ENCODE peak calls at places on chromosomes 6 and 20, in eight cellular contexts. N, Z, A, P, Q, D, G and J are unnamed samples.

GRCh38 chr6:154974485-154975149 is 20.5 kb upstream of the TIAM2 start:
- DNase-seq in N (no peak), Z (no peak), A (no peak), P (no peak), Q (no peak), D (no peak), G (no peak), J (no peak)

GRCh38 chr6:137217801-137218472 is 1.2 kb downstream of the IFNGR1 start:
- DNase-seq in N (no peak), Z (no peak), A (no peak), P (no peak), Q (peak; percentile 70), D (peak; percentile 62), G (no peak), J (peak; percentile 47)

GRCh38 chr6:137776786-137777185 is 90.3 kb upstream of the TNFAIP3 start:
- DNase-seq in N (no peak), Z (no peak), A (no peak), P (no peak), Q (no peak), D (no peak), G (no peak), J (peak; percentile 89)

GRCh38 chr6:169966312-169967181 is 215.1 kb downstream of the ERMARD start:
- DNase-seq in N (no peak), Z (no peak), A (no peak), P (no peak), Q (peak; percentile 70), D (no peak), G (no peak), J (no peak)

GRCh38 chr6:3849681-3850450 is 693 bp downstream of the FAM50B start:
- DNase-seq in N (no peak), Z (no peak), A (no peak), P (no peak), Q (peak; percentile 84), D (peak; percentile 5), G (no peak), J (no peak)

GRCh38 chr6:152984387-152984872 is 1.6 kb upstream of the FBXO5 start:
- DNase-seq in N (no peak), Z (peak; percentile 41), A (no peak), P (no peak), Q (no peak), D (peak; percentile 66), G (no peak), J (no peak)

GRCh38 chr6:113763311-113763766 is 93.8 kb upstream of the MARCKS start:
- DNase-seq in N (no peak), Z (peak; percentile 34), A (no peak), P (no peak), Q (no peak), D (peak; percentile 38), G (no peak), J (no peak)

GRCh38 chr20:1491281-1491840 is at the start of gene SIRPB2:
- DNase-seq in N (no peak), Z (no peak), A (no peak), P (no peak), Q (peak; percentile 89), D (no peak), G (no peak), J (no peak)

GRCh38 chr20:11796041-11796440 is 121.7 kb upstream of the BTBD3 start:
- DNase-seq in N (no peak), Z (no peak), A (no peak), P (no peak), Q (no peak), D (no peak), G (no peak), J (no peak)

GRCh38 chr20:36435799-36436541 is 105.3 kb upstream of the MYL9 start:
- DNase-seq in N (peak; percentile 64), Z (peak; percentile 73), A (peak; percentile 50), P (peak; percentile 83), Q (peak; percentile 92), D (peak; percentile 74), G (peak; percentile 59), J (peak; percentile 71)

GRCh38 chr20:6636209-6637159 is 131.0 kb upstream of the BMP2 start:
- DNase-seq in N (peak; percentile 23), Z (no peak), A (no peak), P (no peak), Q (no peak), D (peak; percentile 16), G (peak; percentile 71), J (peak; percentile 75)

DNA sequence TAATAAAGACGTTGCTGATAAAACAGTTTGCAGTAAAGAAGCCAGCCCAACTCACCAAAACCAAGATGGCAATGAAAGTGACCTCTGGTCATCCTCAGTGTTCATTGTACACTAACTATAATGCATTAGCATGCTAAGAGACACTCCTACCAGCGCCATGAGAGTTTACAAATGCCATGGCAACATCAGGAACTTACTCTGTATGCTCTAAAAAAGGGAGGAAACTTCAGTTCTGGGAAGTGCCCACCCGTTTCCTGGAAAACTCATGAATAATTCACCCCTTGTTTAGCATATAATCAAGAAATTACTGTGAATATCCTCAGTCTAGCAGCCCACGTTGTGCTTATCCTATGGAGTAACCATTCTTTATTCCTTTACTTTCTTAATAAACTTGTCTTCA is 19.4 kb upstream of the TRERF1 start:
- DNase-seq in N (no peak), Z (no peak), A (no peak), P (no peak), Q (no peak), D (no peak), G (no peak), J (no peak)
- H3K4me3 ChIP-seq in N (no peak overlapping the region), Z (no peak overlapping the region), A (no peak overlapping the region), P (no peak overlapping the region), Q (no peak overlapping the region), D (no peak overlapping the region), G (no peak overlapping the region), J (no peak overlapping the region)

GRCh38 chr6:117909638-117910037 is 2.6 kb downstream of the SLC35F1 start:
- DNase-seq in N (no peak), Z (no peak), A (no peak), P (no peak), Q (no peak), D (no peak), G (no peak), J (no peak)

GRCh38 chr6:117906454-117906904 is 585 bp upstream of the SLC35F1 start:
- DNase-seq in N (no peak), Z (no peak), A (no peak), P (no peak), Q (no peak), D (peak; percentile 42), G (no peak), J (no peak)

GRCh38 chr6:117907600-117908245 is 659 bp downstream of the SLC35F1 start:
- DNase-seq in N (no peak), Z (peak; percentile 6), A (peak; percentile 66), P (no peak), Q (no peak), D (no peak), G (peak; percentile 58), J (no peak)

GRCh38 chr6:117908246-117909107 is 1.4 kb downstream of the SLC35F1 start:
- DNase-seq in N (no peak), Z (no peak), A (peak; percentile 37), P (no peak), Q (no peak), D (no peak), G (peak; percentile 55), J (no peak)

DNA sequence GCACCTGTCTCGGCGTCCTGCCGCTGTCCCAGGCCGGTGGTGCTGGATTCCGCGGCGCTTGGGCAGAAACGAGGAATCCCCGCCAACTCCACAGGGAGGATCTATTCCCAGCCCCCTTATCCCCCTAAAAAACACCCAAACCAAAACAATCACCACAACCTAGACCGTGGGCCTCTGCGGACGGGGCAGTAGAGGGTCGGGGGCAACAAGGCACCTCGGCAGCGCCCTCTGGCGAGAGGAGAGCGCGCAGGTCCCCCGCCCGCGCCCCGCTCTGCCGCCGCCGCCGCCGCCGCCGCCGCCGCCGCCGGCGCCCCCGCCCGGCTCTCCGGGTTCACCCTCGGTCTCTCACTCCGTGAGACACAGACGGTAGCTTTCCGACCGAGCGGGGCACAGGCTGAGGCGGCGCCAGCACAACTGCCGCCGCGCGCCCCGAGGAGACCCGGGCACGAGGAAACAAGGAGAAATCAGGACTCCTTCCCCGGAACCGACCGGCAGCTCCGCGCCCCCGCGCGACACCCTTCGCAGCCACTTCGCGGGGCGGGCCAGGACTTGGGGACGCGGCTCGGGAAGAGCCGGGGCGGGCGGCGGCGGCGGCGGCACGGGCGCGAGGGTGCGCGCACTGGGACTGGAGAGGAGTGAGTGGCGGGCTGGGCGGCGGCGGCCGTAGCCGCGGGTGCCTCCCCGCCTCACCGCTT is at the start of gene SLC35F1:
- DNase-seq in N (peak; percentile 17), Z (peak; percentile 36), A (peak; percentile 80), P (no peak), Q (no peak), D (peak; percentile 46), G (peak; percentile 81), J (peak; percentile 22)
- TF ChIP-seq CTCF in N (peak; percentile 52), Z (peak; percentile 60), A (peak; percentile 75), P (no peak), Q (peak; percentile 10), D (peak; percentile 37), G (peak; percentile 37), J (peak; percentile 34)

GRCh38 chr20:63495771-63496403 is 3.0 kb downstream of the EEF1A2 start:
- DNase-seq in N (peak; percentile 73), Z (no peak), A (peak; percentile 77), P (peak; percentile 86), Q (peak; percentile 94), D (peak; percentile 62), G (peak; percentile 82), J (peak; percentile 41)

GRCh38 chr20:63498950-63499332 is at the start of gene EEF1A2:
- DNase-seq in N (peak; percentile 68), Z (no peak), A (peak; percentile 77), P (peak; percentile 61), Q (peak; percentile 80), D (no peak), G (peak; percentile 83), J (no peak)

GRCh38 chr20:63496404-63497120 is 2.3 kb downstream of the EEF1A2 start:
- DNase-seq in N (no peak), Z (no peak), A (no peak), P (no peak), Q (no peak), D (no peak), G (no peak), J (no peak)

GRCh38 chr20:63497946-63498935 is 642 bp downstream of the EEF1A2 start:
- DNase-seq in N (peak; percentile 62), Z (no peak), A (peak; percentile 73), P (no peak), Q (no peak), D (no peak), G (peak; percentile 69), J (peak; percentile 29)

GRCh38 chr20:63497138-63497945 is 1.5 kb downstream of the EEF1A2 start:
- DNase-seq in N (no peak), Z (no peak), A (no peak), P (no peak), Q (no peak), D (no peak), G (no peak), J (no peak)
- H3K4me3 ChIP-seq in N (peak overlapping the region; percentile 99), Z (peak overlapping the region; percentile 40), A (peak overlapping the region; percentile 88), P (no peak overlapping the region), Q (no peak overlapping the region), D (no peak overlapping the region), G (peak overlapping the region; percentile 92), J (no peak overlapping the region)

GRCh38 chr6:142304241-142304640 is 2.4 kb downstream of the ADGRG6 start:
- DNase-seq in N (no peak), Z (no peak), A (no peak), P (no peak), Q (no peak), D (no peak), G (no peak), J (no peak)
- TF ChIP-seq CTCF in N (no peak), Z (no peak), A (no peak), P (no peak), Q (no peak), D (no peak), G (no peak), J (no peak)